ENCODE peak calls at places on chromosomes 2 and 18, in five cellular contexts. T is tibial artery, Y is MM.1S, F is sigmoid colon, M is Karpas-422. D is an unnamed sample.
A peak's percentile ranks its signal among the peaks of the same experiment; 100 is the strongest.

GRCh38 chr2:28263690-28264089 is 129.0 kb upstream of the FOSL2 start:
- DNase-seq in F (no peak), Y (no peak), M (no peak), T (no peak), D (no peak)

GRCh38 chr18:44170208-44170880 is 510.3 kb upstream of the SETBP1 start:
- DNase-seq in F (no peak), T (no peak), Y (no peak), M (no peak), D (no peak)

GRCh38 chr2:164620873-164621760 is at the start of gene GRB14:
- DNase-seq in M (no peak), T (no peak), Y (peak; percentile 80), F (no peak), D (no peak)

GRCh38 chr2:125745514-125745913 is 910.4 kb upstream of the GYPC start:
- DNase-seq in F (no peak), Y (peak; percentile 34), T (no peak), M (peak; percentile 91), D (peak; percentile 15)

GRCh38 chr2:182826051-182826450 is 40.4 kb downstream of the FRZB start:
- DNase-seq in Y (no peak), T (no peak), M (no peak), F (no peak), D (no peak)

GRCh38 chr2:8680931-8681760 is 710 bp upstream of the ID2 start:
- DNase-seq in T (peak; percentile 88), F (peak; percentile 82), Y (peak; percentile 86), M (peak; percentile 92), D (no peak)

GRCh38 chr18:54713386-54713785 is 114.9 kb upstream of the RAB27B start:
- DNase-seq in T (no peak), Y (peak; percentile 41), M (no peak), F (no peak), D (peak; percentile 59)

GRCh38 chr18:7733642-7734041 is 166.5 kb downstream of the PTPRM start:
- DNase-seq in Y (no peak), T (no peak), M (no peak), F (no peak), D (no peak)

GRCh38 chr2:190359896-190360376 is 16.5 kb downstream of the INPP1 start:
- DNase-seq in F (peak; percentile 81), T (peak; percentile 72), M (no peak), Y (peak; percentile 59), D (no peak)

GRCh38 chr2:206555721-206556120 is 86.6 kb upstream of the FAM237A start:
- DNase-seq in M (no peak), F (no peak), T (no peak), Y (no peak), D (no peak)

GRCh38 chr18:63062246-63062645 is 257.3 kb downstream of the BCL2 start:
- DNase-seq in T (no peak), Y (no peak), F (no peak), M (no peak), D (no peak)

GRCh38 chr2:31032475-31032874 is 105.8 kb downstream of the GALNT14 start:
- DNase-seq in M (no peak), F (no peak), Y (no peak), T (no peak), D (no peak)

GRCh38 chr2:12350821-12351220 is 365.9 kb upstream of the TRIB2 start:
- DNase-seq in F (no peak), Y (no peak), T (no peak), M (no peak), D (no peak)

GRCh38 chr2:12341919-12342318 is 374.8 kb upstream of the TRIB2 start:
- DNase-seq in Y (no peak), F (no peak), T (no peak), M (no peak), D (no peak)

GRCh38 chr2:12348216-12348615 is 368.5 kb upstream of the TRIB2 start:
- DNase-seq in T (no peak), Y (no peak), F (no peak), M (no peak), D (no peak)

GRCh38 chr2:12341215-12341614 is 375.5 kb upstream of the TRIB2 start:
- DNase-seq in M (no peak), F (no peak), Y (no peak), T (no peak), D (no peak)

DNA sequence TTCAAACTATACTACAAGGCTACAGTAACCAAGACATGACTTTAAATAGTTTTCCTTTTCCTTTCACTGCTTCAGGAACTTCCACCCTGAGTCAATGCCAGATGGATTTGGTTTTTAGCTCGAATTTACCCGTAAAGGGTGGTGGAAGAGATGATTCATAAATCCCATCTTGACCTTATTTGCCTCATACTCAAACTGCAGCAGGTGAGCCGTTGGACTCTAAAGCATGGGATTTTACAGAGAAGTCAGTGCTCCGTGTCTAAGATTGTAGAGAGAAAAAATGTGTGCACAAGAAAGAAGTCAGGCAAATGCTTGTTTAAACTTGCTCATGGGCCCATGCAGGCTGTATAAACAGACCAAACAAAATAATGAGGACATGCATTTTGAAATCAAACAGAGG is 369.7 kb upstream of the TRIB2 start:
- DNase-seq in M (no peak), T (no peak), F (no peak), Y (no peak), D (no peak)
- H3K4me3 ChIP-seq in M (no peak overlapping the region), T (no peak overlapping the region), F (no peak overlapping the region), Y (no peak overlapping the region), D (no peak overlapping the region)

DNA sequence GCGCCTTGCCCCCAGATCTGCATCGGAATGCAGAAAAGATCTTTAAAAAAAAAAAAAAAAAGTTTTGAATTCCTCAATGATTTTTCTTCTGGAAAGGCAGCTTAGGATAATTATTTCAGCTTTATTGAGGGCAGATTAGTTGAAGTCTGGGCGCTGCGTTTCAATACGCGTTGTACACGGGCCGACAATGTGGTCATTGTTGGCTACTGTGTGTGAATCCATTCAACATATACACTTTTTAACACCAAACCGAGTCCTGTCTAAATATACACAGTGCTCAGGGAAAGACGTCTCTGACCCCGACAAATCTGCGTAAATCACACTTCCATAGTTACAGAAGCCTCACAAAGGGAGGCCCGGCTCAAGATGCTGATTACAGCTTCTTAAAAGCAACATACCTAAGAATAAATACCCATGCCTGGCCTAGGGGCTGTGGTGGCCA is 1.4 kb upstream of the SIX3 start:
- DNase-seq in T (no peak), M (no peak), Y (no peak), F (no peak), D (no peak)
- H3K4me3 ChIP-seq in T (no peak overlapping the region), M (no peak overlapping the region), Y (no peak overlapping the region), F (no peak overlapping the region), D (no peak overlapping the region)

DNA sequence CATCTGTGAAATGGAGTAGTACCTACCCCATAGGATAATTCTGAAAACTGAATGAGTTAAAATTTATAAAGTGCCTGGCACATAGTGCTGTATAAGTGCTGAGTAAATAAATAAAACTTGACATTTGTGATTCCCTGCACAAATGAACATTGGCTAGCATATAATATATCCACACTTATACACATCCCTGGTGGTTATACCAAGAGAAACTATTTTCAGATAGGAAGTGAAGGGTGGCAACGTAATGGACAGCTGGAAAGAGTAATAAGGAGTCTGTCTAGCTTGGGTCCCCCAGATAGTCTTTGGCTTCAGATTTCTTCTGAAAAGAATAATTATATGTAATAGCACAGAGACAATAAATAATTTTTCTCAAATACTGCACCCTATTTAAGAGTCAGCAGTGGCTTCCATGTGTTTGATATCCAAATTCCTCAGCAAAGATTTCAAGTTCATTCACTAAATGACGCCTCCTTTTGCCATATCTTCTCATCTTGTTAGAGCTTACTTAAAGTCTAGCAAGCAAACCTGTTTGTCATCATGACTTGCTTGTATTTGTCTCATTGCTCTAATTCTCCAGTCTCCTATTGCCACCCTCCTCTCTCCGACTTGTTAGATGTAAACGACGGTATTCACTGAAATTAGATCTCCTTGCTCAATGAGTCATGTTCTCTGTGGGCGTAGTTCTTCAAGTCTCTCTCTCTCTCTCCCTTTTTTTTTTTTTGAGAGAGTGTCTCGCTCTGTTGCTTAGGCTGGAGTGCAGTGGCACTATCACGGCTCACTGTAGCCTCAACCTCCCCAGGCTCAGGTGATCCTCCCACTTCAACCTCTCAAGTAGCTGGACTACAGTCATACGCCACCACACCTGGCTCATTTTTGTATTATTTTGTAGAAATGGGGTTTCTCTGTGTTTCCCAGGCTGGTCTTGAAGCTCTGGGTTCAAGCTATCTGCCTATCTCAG is 8.7 kb upstream of the ADGRF3 start:
- DNase-seq in Y (no peak), F (no peak), T (no peak), M (no peak), D (no peak)
- H3K4me3 ChIP-seq in Y (no peak overlapping the region), F (no peak overlapping the region), T (no peak overlapping the region), M (no peak overlapping the region), D (no peak overlapping the region)

GRCh38 chr2:170817999-170818293 is 1.3 kb downstream of the GAD1 start:
- DNase-seq in F (no peak), M (no peak), T (no peak), Y (no peak), D (no peak)
- H3K4me3 ChIP-seq in F (peak overlapping the region; percentile 37), M (peak overlapping the region; percentile 63), T (peak overlapping the region; percentile 51), Y (no peak overlapping the region), D (no peak overlapping the region)

DNA sequence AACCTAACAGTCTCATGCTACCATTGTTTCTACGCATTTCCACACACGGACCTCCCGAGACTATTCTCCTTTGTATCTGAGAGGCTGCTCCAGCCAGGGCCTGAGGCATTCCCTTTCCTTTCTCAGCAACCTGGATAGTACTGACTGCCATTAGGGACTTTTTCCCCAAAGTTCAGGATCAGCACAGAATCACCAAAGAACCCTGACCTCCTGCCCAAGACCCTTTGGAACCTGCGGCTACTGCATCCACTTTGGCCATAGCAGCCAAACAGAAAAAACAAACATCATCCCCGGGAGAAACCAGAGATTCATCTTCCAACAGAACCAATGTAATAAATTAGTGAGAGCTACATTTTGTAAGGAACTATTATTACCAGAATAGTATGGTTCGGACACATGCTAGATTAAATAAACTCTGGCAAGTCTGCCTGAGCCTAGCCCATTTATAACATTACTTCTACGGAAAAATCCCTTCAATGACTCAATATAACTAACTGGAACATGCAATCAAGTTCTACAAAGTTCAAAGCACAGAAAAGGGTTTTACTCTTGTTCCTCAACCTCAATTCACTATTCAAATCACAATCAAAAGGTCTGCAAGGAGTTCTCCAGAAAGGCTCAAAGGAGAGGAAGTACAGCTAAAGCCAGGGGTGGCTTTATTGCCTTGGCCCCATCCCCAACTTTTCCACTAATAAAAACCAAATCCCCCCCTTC is 51.8 kb downstream of the LPIN2 start:
- DNase-seq in T (no peak), F (no peak), Y (no peak), M (peak; percentile 59), D (no peak)
- H3K4me3 ChIP-seq in T (no peak overlapping the region), F (no peak overlapping the region), Y (peak overlapping the region; percentile 44), M (no peak overlapping the region), D (peak overlapping the region; percentile 34)

DNA sequence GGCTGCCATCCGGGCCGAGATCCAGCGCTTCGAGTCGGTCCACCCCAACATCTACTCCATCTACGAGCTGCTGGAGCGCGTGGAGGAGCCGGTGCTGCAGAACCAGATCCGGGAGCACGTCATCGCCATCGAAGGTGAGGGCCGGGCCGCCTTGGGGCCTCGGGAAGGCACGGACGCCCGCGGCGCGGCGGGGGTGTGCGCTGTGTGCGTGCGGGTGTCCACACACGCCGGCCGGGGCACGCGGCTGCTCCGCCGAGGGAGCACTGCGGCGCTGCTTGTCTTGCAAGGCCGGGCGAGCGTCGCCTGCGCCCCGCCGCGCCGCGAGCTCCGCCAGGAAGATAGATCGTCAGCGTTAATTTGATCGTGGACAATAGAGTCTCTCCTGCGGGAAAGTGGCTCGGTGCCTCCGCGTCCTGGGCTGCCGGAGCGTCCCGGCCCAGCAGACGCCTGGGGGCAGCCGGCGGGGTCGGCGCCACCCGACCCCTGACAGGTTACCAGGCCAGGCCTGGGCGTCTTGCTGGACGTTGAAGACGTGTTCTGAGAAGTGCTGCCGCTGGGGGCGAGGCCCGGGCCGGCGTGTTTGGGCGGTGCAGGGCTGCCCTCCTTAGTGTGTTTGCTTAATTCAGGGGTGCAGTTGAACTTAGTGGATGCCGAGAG is 1.0 kb downstream of the AGAP1 start:
- DNase-seq in M (no peak), T (peak; percentile 77), F (peak; percentile 80), Y (no peak), D (no peak)
- H3K4me3 ChIP-seq in M (no peak overlapping the region), T (peak overlapping the region; percentile 61), F (peak overlapping the region; percentile 80), Y (peak overlapping the region; percentile 72), D (no peak overlapping the region)